ENCODE peak calls at places on chromosomes 1 and 21, in eight cellular contexts. X is astrocyte, T is GM23338, V is neural progenitor cell, Q is H1, Z is lower lobe of right lung, G is brain microvascular endothelial cell, O is upper lobe of right lung. K is an unnamed sample.
A peak's percentile ranks its signal among the peaks of the same experiment; 100 is the strongest.

GRCh38 chr1:150906329-150906728 is 19.4 kb downstream of the CTXND2 start:
- DNase-seq in O (no peak), G (no peak), Z (no peak), X (no peak), T (no peak), Q (no peak), V (no peak), K (no peak)

GRCh38 chr1:204081791-204082513 is 9.0 kb downstream of the SOX13 start:
- DNase-seq in X (no peak), G (no peak), T (no peak), Z (no peak), V (no peak), O (no peak), Q (no peak), K (no peak)

GRCh38 chr21:16707274-16707673 is 805.6 kb upstream of the CXADR start:
- DNase-seq in V (no peak), T (no peak), G (no peak), Z (no peak), Q (no peak), O (no peak), X (no peak), K (no peak)

GRCh38 chr1:203103201-203103600 is 17.4 kb upstream of the MYOG start:
- DNase-seq in T (no peak), X (no peak), G (no peak), Z (no peak), Q (no peak), O (no peak), V (no peak), K (no peak)

GRCh38 chr1:29465755-29466154 is 229.4 kb downstream of the PTPRU start:
- DNase-seq in G (peak; percentile 27), O (no peak), X (peak; percentile 6), T (peak; percentile 49), V (peak; percentile 65), Z (no peak), Q (no peak), K (peak; percentile 4)

GRCh38 chr1:47931395-47931794 is 65.8 kb downstream of the TRABD2B start:
- DNase-seq in V (no peak), Q (no peak), O (no peak), T (peak; percentile 27), Z (no peak), G (no peak), X (no peak), K (no peak)

GRCh38 chr1:103945774-103946173 is 196.1 kb downstream of the AMY1C start:
- DNase-seq in Q (no peak), V (no peak), G (no peak), Z (no peak), X (no peak), O (no peak), T (peak; percentile 6), K (no peak)

GRCh38 chr1:246592695-246593094 is 26.4 kb downstream of the CNST start:
- DNase-seq in Q (no peak), Z (no peak), T (no peak), V (no peak), X (peak; percentile 94), G (peak; percentile 90), O (no peak), K (peak; percentile 88)

GRCh38 chr1:162846256-162847212 is 14.4 kb downstream of the CCDC190 start:
- DNase-seq in G (no peak), Z (no peak), X (peak; percentile 86), Q (no peak), T (no peak), V (no peak), O (no peak), K (peak; percentile 30)

GRCh38 chr21:42636535-42636914 is 16.9 kb upstream of the PDE9A start:
- DNase-seq in X (peak; percentile 12), G (peak; percentile 3), V (no peak), O (no peak), Z (no peak), T (no peak), Q (no peak), K (no peak)

GRCh38 chr1:167484726-167485125 is 33.6 kb downstream of the CD247 start:
- DNase-seq in V (no peak), Z (no peak), X (no peak), G (no peak), Q (no peak), O (no peak), T (no peak), K (no peak)

GRCh38 chr1:200036616-200037270 is 9.2 kb downstream of the NR5A2 start:
- DNase-seq in X (no peak), Z (no peak), V (peak; percentile 45), O (no peak), T (peak; percentile 64), Q (no peak), G (no peak), K (no peak)

GRCh38 chr1:37423810-37424209 is 50.6 kb upstream of the ZC3H12A start:
- DNase-seq in G (no peak), Q (no peak), O (no peak), T (no peak), X (no peak), V (no peak), Z (no peak), K (no peak)

GRCh38 chr21:39452207-39452964 is 616 bp downstream of the SH3BGR start:
- DNase-seq in T (no peak), G (no peak), X (peak; percentile 50), O (no peak), Z (no peak), V (no peak), Q (no peak), K (no peak)

GRCh38 chr1:168560370-168560769 is 16.0 kb upstream of the XCL1 start:
- DNase-seq in V (no peak), G (no peak), Z (no peak), X (no peak), O (no peak), Q (no peak), T (no peak), K (no peak)

GRCh38 chr1:109259674-109260557 is 10.6 kb downstream of the CELSR2 start:
- DNase-seq in G (no peak), T (no peak), V (peak; percentile 72), Q (no peak), X (no peak), O (no peak), Z (no peak), K (no peak)

GRCh38 chr1:51853360-51853759 is 25.2 kb downstream of the NRDC start:
- DNase-seq in T (no peak), Q (no peak), X (no peak), V (no peak), Z (no peak), G (no peak), O (no peak), K (no peak)

GRCh38 chr1:204870165-204870912 is at the start of gene NFASC:
- DNase-seq in G (no peak), O (no peak), T (no peak), Z (no peak), X (no peak), Q (no peak), V (no peak), K (no peak)

GRCh38 chr1:30506785-30507312 is 216.5 kb downstream of the MATN1 start:
- DNase-seq in Z (no peak), G (no peak), Q (no peak), T (no peak), O (no peak), V (no peak), X (no peak), K (no peak)

DNA sequence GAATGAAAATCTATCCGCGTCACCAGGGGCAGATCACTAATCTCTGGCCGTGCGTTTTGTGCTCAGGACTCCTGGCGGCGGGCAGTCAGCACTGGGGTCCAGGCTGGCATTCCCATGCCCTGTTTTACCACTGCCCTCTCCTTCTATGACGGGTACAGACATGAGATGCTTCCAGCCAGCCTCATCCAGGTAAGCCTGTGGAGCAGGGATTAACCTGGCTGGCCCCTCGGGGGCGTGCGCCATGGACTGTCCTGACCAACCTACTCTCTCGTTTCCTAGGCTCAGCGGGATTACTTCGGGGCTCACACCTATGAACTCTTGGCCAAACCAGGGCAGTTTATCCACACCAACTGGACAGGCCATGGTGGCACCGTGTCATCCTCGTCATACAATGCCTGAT is 10.9 kb upstream of the CENPS start:
- DNase-seq in T (no peak), Z (no peak), X (no peak), O (no peak), V (no peak), G (no peak), Q (no peak), K (no peak)
- H3K27ac ChIP-seq in T (no peak overlapping the region), Z (no peak overlapping the region), X (no peak overlapping the region), O (no peak overlapping the region), V (no peak overlapping the region), G (no peak overlapping the region), Q (no peak overlapping the region), K (no peak overlapping the region)

GRCh38 chr1:105326883-105327282 is 1577.2 kb downstream of the AMY1C start:
- DNase-seq in X (no peak), G (no peak), Z (no peak), Q (no peak), O (no peak), V (no peak), T (no peak), K (no peak)
- TF ChIP-seq CTCF in X (no peak), G (no peak), Z (no peak), Q (no peak), O (no peak), V (no peak), T (no peak), K (no peak)

GRCh38 chr21:26583737-26584136 is 10.7 kb upstream of the CYYR1 start:
- DNase-seq in V (no peak), Z (no peak), G (no peak), X (no peak), T (peak; percentile 6), Q (no peak), O (no peak), K (no peak)

GRCh38 chr21:26587621-26588260 is 14.7 kb upstream of the CYYR1 start:
- DNase-seq in G (peak; percentile 43), X (peak; percentile 57), Z (no peak), O (no peak), Q (no peak), V (no peak), T (no peak), K (no peak)

DNA sequence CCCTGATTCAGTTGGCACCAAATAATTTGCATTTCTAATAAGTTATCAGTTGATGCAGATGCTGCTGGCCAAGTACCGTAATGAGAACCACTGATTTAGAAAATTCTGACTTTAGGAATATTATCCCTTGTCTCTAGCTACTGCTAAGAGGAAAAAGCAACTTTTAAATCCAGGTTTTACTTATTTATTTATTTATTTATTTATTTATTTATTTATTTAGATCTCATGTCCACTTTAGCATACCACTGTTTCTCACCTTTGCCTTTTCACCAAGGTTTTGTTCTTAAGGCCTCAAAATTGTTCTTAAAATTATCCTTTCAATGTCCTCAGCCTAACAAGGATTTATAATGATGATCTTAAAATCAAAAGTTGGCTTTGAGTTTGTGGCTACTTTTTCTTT is 8.7 kb upstream of the CYYR1 start:
- DNase-seq in T (no peak), Q (no peak), X (no peak), O (no peak), Z (no peak), V (no peak), G (no peak), K (no peak)
- H3K4me3 ChIP-seq in T (no peak overlapping the region), Q (no peak overlapping the region), X (no peak overlapping the region), O (no peak overlapping the region), Z (no peak overlapping the region), V (no peak overlapping the region), G (no peak overlapping the region), K (no peak overlapping the region)

DNA sequence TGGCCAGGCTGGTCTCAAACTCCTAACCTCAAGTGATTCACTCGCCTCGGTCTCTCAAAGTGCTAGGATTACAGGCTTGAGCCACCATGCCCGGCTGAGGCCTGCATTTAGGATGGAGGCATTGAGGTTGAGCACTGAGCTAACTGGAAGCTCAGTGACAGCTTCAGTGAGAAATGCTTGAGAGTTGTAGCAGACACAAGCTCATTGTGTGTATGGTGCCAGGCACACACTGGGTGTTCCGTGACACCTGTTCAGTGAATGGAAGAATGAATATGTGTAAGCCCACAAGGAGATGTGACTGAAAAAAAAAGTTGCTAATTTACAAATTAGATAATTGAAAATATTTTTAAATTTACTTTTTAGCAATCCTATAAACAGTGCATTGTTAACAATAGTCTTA is 21.8 kb downstream of the LURAP1 start:
- DNase-seq in T (no peak), Z (no peak), V (no peak), O (no peak), Q (no peak), G (no peak), X (no peak), K (no peak)
- H3K27ac ChIP-seq in T (no peak overlapping the region), Z (no peak overlapping the region), V (no peak overlapping the region), O (no peak overlapping the region), Q (no peak overlapping the region), G (no peak overlapping the region), X (no peak overlapping the region), K (no peak overlapping the region)